ENCODE peak calls at places on chromosome 14, in four cellular contexts. V is H1, U is HepG2, W is K562. R is an unnamed sample.

GRCh38 chr14:55684956-55685584 is 105.1 kb downstream of the KTN1 start:
- DNase-seq in V (no peak), W (no peak), U (no peak), R (no peak)

GRCh38 chr14:51157012-51157411 is 62.1 kb upstream of the TRIM9 start:
- DNase-seq in V (no peak), U (peak), W (no peak), R (peak)

GRCh38 chr14:99407416-99407815 is 73.2 kb downstream of the SETD3 start:
- DNase-seq in U (no peak), V (no peak), W (no peak), R (no peak)

GRCh38 chr14:71803539-71804260 is 128.5 kb upstream of the RGS6 start:
- DNase-seq in V (no peak), W (no peak), U (no peak), R (peak)

GRCh38 chr14:50475460-50475859 is 56.9 kb downstream of the MAP4K5 start:
- DNase-seq in W (no peak), V (no peak), U (peak), R (no peak)

GRCh38 chr14:63203618-63204406 is 431 bp upstream of the RHOJ start:
- DNase-seq in V (peak), W (no peak), U (peak), R (peak)

GRCh38 chr14:34113051-34113511 is 162.2 kb upstream of the EGLN3 start:
- DNase-seq in V (no peak), U (no peak), W (peak), R (peak)

GRCh38 chr14:68174446-68174845 is 354.9 kb downstream of the RAD51B start:
- DNase-seq in W (no peak), U (no peak), V (no peak), R (no peak)

GRCh38 chr14:81343701-81344100 is 56.4 kb downstream of the STON2 start:
- DNase-seq in V (no peak), U (no peak), W (no peak), R (no peak)

GRCh38 chr14:81344461-81345160 is 55.5 kb downstream of the STON2 start:
- DNase-seq in W (no peak), U (no peak), V (no peak), R (no peak)

GRCh38 chr14:81345781-81346180 is 54.3 kb downstream of the STON2 start:
- DNase-seq in V (no peak), W (no peak), U (no peak), R (no peak)

GRCh38 chr14:81341405-81342180 is 58.5 kb downstream of the STON2 start:
- DNase-seq in U (no peak), V (no peak), W (no peak), R (no peak)

GRCh38 chr14:81343166-81343565 is 57.0 kb downstream of the STON2 start:
- DNase-seq in V (no peak), U (no peak), W (no peak), R (no peak)
- TF ChIP-seq PHF8 in V (no peak), U (no peak), W (no peak), R (no peak)

GRCh38 chr14:38255408-38255672 is 553 bp downstream of the CLEC14A start:
- DNase-seq in V (peak), U (no peak), W (no peak), R (peak)
- TF ChIP-seq MAFK in V (no peak), U (no peak), W (no peak), R (no peak)

DNA sequence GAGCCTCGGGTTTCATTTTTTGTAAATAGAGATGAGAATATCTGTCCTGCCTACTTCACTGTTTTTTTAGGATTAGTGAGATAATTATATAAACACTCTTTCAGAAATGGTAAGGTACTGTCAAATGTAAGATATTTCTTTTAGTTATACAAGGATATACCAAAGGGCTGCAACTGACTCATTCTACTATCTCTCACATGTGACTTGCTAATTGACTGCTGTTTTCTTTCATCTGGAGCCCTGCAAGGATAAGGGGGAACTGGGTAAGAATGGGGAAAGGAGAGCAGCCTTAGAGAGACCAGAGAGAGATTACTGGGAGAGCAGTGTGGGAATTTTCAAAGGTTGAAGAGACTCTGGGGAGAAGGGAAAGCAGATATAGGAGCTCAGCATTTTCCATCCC is 15.5 kb downstream of the WDR20 start:
- DNase-seq in W (no peak), V (no peak), U (peak), R (no peak)
- TF ChIP-seq PHF8 in W (no peak), V (no peak), U (no peak), R (no peak)

DNA sequence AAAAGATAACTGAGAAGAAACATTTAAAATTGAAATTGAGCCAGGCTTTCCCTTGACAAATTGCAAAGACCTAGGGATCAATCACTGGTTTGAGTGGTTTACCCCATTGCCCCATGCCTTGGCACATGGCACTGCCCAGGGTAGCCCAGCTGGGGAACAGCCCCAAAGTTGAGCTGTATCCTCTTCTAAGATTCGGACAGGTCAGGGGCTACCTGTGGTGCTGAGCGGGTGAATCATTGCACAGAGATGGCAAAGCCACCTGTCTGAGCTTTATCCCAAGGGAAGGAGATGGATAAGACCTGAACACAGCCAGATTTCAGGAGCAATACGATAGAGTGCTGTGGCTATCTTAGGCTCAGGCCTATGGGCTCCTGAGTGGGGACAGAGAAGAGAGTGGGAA is 7.0 kb downstream of the IFI27L2 start:
- DNase-seq in V (no peak), U (no peak), W (no peak), R (no peak)
- TF ChIP-seq MAFK in V (no peak), U (no peak), W (no peak), R (no peak)

GRCh38 chr14:64465856-64466554 is 706 bp downstream of the AKAP5 start:
- DNase-seq in W (no peak), V (no peak), U (no peak), R (peak)
- TF ChIP-seq PHF8 in W (no peak), V (no peak), U (no peak), R (no peak)

GRCh38 chr14:31388687-31389413 is 31.5 kb downstream of the HEATR5A start:
- DNase-seq in V (no peak), U (no peak), W (no peak), R (no peak)
- TF ChIP-seq MAFK in V (no peak), U (no peak), W (no peak), R (no peak)

DNA sequence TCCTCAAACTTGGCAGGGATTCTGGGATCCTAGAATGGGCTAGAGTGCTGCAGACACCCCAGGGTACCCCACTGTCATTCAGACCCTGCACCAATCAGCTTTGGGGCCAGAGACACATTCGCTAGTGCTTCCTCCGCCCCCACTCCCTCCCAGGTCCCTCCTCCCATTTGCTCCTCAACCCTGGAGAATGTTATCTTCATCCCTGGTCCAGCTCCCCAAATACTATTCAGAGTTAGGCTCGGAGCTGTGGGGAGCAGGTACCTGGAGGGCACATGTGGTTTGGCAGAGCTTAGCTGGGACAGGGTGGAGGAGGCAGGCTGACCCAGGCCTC is 19.4 kb downstream of the VSX2 start:
- DNase-seq in U (no peak), V (peak), W (no peak), R (no peak)
- TF ChIP-seq PHF8 in U (no peak), V (no peak), W (no peak), R (no peak)

GRCh38 chr14:105857816-105858675 is 331.7 kb downstream of the TMEM121 start:
- DNase-seq in V (no peak), U (no peak), W (no peak), R (no peak)
- TF ChIP-seq MAFK in V (no peak), U (no peak), W (no peak), R (no peak)

DNA sequence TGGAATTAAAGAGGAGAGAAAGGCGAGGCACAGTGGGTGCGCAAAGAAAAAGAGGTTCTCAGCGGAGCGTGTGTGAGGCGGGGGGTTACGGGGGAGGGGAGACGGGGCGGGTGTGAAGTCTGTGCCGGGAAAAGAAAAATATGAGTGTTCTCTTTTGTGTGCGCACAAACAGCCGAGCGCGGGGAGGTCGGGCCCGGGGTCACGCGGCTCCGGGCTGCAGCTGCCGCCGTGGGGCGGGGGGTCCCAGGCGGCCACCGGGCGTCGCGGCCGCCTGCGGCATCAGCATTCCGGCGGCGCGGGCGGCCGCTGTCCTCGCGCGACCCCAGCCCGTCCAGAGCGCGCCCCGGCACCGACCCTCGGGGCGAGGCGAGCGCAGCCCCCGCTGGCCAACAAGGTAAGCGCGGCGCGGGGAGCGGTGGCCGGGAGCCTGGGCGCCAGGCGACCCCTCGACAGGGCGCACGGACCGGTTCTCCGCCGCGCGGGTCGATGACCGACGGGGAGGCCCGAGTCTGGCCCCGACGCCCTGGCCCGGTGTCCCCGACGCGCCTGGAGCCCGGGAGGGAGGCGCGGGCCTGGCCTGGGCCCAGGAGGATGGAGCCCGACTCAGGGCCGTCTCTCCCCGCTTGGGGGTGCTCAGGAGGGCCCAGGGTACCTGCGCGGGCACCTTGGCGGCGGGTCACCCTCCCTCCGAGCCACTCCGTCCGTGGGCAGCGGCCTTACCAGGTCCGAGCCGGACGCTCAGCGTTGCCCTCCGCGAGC is 103.9 kb upstream of the DIO3 start:
- DNase-seq in V (peak), W (no peak), U (no peak), R (no peak)
- TF ChIP-seq PHF8 in V (no peak), W (no peak), U (no peak), R (no peak)

GRCh38 chr14:44763356-44763755 is 198.4 kb downstream of the KLHL28 start:
- DNase-seq in W (no peak), U (no peak), V (no peak), R (no peak)
- TF ChIP-seq MAFK in W (no peak), U (no peak), V (no peak), R (no peak)

R was measured in A549.